ENCODE peak calls at places on chromosome 9, in seven cellular contexts. A is mesenteric fat pad; G is stimulated activated CD4-positive, alpha-beta T cell treated with anti-CD3 and anti-CD28 coated beads, Interleukin-4, amount 100 ng/mL, for 4 hours; B is renal cortical epithelial cell; K is H4; E is B cell; J is ELR. W is an unnamed sample.

GRCh38 chr9:20707708-20708107 is 23.6 kb downstream of the FOCAD start:
- DNase-seq in B (no peak), G (no peak), K (no peak), J (no peak), E (no peak), A (no peak), W (no peak)

GRCh38 chr9:70197384-70198039 is 61.3 kb upstream of the SMC5 start:
- DNase-seq in A (no peak), E (no peak), B (no peak), G (no peak), K (no peak), J (no peak), W (no peak)

GRCh38 chr9:107214915-107215314 is 68.2 kb upstream of the RAD23B start:
- DNase-seq in J (peak), A (no peak), B (no peak), E (no peak), G (no peak), K (no peak), W (no peak)

GRCh38 chr9:83509372-83509771 is 28.8 kb downstream of the FRMD3 start:
- DNase-seq in E (no peak), K (no peak), B (peak), A (no peak), G (no peak), J (no peak), W (no peak)

GRCh38 chr9:69643098-69643497 is 29.1 kb downstream of the APBA1 start:
- DNase-seq in J (no peak), B (no peak), E (no peak), A (no peak), K (no peak), G (no peak), W (no peak)

GRCh38 chr9:37499297-37499696 is 13.5 kb downstream of the POLR1E start:
- DNase-seq in K (no peak), J (no peak), A (no peak), B (no peak), G (no peak), E (no peak), W (no peak)

GRCh38 chr9:133734600-133735414 is 3.3 kb downstream of the SARDH start:
- DNase-seq in A (peak), J (no peak), B (no peak), K (no peak), G (no peak), E (peak), W (peak)

GRCh38 chr9:99192786-99193465 is 28.8 kb downstream of the ALG2 start:
- DNase-seq in G (no peak), A (no peak), K (no peak), J (peak), B (no peak), E (no peak), W (no peak)

GRCh38 chr9:131810351-131811170 is 70.7 kb upstream of the RAPGEF1 start:
- DNase-seq in G (no peak), J (no peak), A (no peak), E (no peak), K (no peak), B (no peak), W (no peak)

GRCh38 chr9:137968235-137968634 is 90.7 kb downstream of the CACNA1B start:
- DNase-seq in K (no peak), E (no peak), A (peak), G (no peak), B (no peak), J (no peak), W (peak)

GRCh38 chr9:106697799-106698591 is 165.0 kb upstream of the ZNF462 start:
- DNase-seq in K (peak), B (peak), J (peak), A (no peak), G (no peak), E (no peak), W (peak)

GRCh38 chr9:70874451-70874850 is 247.0 kb downstream of the TRPM3 start:
- DNase-seq in A (no peak), J (no peak), B (no peak), E (no peak), G (no peak), K (no peak), W (no peak)

GRCh38 chr9:135901826-135902225 is 5.5 kb downstream of the CAMSAP1 start:
- DNase-seq in A (peak), K (no peak), J (no peak), G (no peak), E (no peak), B (no peak), W (no peak)

GRCh38 chr9:137674307-137675305 is 55.8 kb downstream of the EHMT1 start:
- DNase-seq in A (no peak), K (no peak), G (no peak), J (no peak), B (no peak), E (no peak), W (no peak)

GRCh38 chr9:92590386-92590785 is 54.6 kb upstream of the ECM2 start:
- DNase-seq in B (no peak), A (no peak), K (no peak), E (no peak), G (no peak), J (no peak), W (no peak)

GRCh38 chr9:89734561-89734960 is 129.7 kb downstream of the GADD45G start:
- DNase-seq in K (no peak), J (no peak), A (no peak), B (no peak), G (no peak), E (no peak), W (no peak)

GRCh38 chr9:125759812-125760134 is 12.6 kb downstream of the PBX3 start:
- DNase-seq in K (no peak), G (no peak), E (no peak), B (no peak), J (no peak), A (no peak), W (no peak)

GRCh38 chr9:124272118-124272517 is 14.4 kb downstream of the NEK6 start:
- DNase-seq in B (no peak), J (no peak), A (no peak), G (no peak), K (no peak), E (no peak), W (no peak)

GRCh38 chr9:130940023-130940549 is 1.0 kb upstream of the FIBCD1 start:
- DNase-seq in G (no peak), B (no peak), K (no peak), J (no peak), E (no peak), A (no peak), W (no peak)

GRCh38 chr9:122248448-122248865 is 16.2 kb downstream of the RBM18 start:
- DNase-seq in E (no peak), G (no peak), K (no peak), B (peak), J (no peak), A (no peak), W (no peak)

GRCh38 chr9:124477211-124478013 is 27.2 kb downstream of the ADGRD2 start:
- DNase-seq in B (no peak), K (no peak), G (no peak), J (no peak), E (no peak), A (no peak), W (no peak)

GRCh38 chr9:76926324-76926731 is 20.4 kb upstream of the PRUNE2 start:
- DNase-seq in K (peak), B (peak), A (no peak), G (no peak), E (no peak), J (peak), W (no peak)

GRCh38 chr9:37221489-37222106 is 101.2 kb downstream of the ZCCHC7 start:
- DNase-seq in E (no peak), B (no peak), G (no peak), J (no peak), A (no peak), K (no peak), W (no peak)

GRCh38 chr9:115229496-115229895 is 111.5 kb upstream of the TNC start:
- DNase-seq in G (no peak), E (no peak), A (no peak), K (no peak), J (peak), B (peak), W (no peak)

GRCh38 chr9:35935755-35936509 is 22.0 kb downstream of the OR2S2 start:
- DNase-seq in K (no peak), J (peak), G (no peak), B (peak), A (no peak), E (no peak), W (no peak)

GRCh38 chr9:20671635-20672034 is 12.4 kb upstream of the FOCAD start:
- DNase-seq in A (no peak), E (no peak), B (no peak), K (no peak), J (no peak), G (no peak), W (no peak)

GRCh38 chr9:26142201-26142600 is 464.0 kb upstream of the TUSC1 start:
- DNase-seq in J (no peak), G (no peak), E (no peak), A (no peak), K (no peak), B (no peak), W (no peak)

GRCh38 chr9:113454914-113455761 is 8.4 kb upstream of the RGS3 start:
- DNase-seq in E (no peak), B (peak), K (peak), A (no peak), J (peak), G (no peak), W (peak)

GRCh38 chr9:22307013-22307711 is 139.5 kb upstream of the DMRTA1 start:
- DNase-seq in A (no peak), B (peak), J (peak), G (no peak), E (no peak), K (no peak), W (no peak)

GRCh38 chr9:34125681-34126206 is 754 bp downstream of the DCAF12 start:
- DNase-seq in E (no peak), A (no peak), G (no peak), B (no peak), J (peak), K (no peak), W (no peak)

GRCh38 chr9:91734371-91734981 is 215.6 kb downstream of the ROR2 start:
- DNase-seq in E (peak), G (peak), K (peak), B (no peak), A (no peak), J (peak), W (peak)

GRCh38 chr9:130237071-130237470 is 28.5 kb upstream of the HMCN2 start:
- DNase-seq in A (no peak), K (peak), E (no peak), J (no peak), G (no peak), B (no peak), W (no peak)

GRCh38 chr9:31135567-31135966 is 1248.9 kb upstream of the ACO1 start:
- DNase-seq in E (no peak), B (no peak), A (no peak), K (no peak), G (no peak), J (no peak), W (no peak)

GRCh38 chr9:100597236-100597635 is 19.4 kb downstream of the CAVIN4 start:
- DNase-seq in E (no peak), B (no peak), K (no peak), J (no peak), G (no peak), A (no peak), W (no peak)